ENCODE peak calls at places on chromosomes 2 and 18, in eight cellular contexts. V is fibroblast of mammary gland, P is left lung, G is HL-60, Q is tibial artery, D is body of pancreas, A is AG10803, W is cardiac muscle cell. X is an unnamed sample.

GRCh38 chr2:148023861-148024260 is 3.0 kb downstream of the MBD5 start:
- DNase-seq in V (no peak), P (no peak), G (no peak), Q (no peak), D (no peak), A (no peak), W (no peak), X (peak; percentile 56)

GRCh38 chr2:14232212-14232611 is 400.3 kb upstream of the LRATD1 start:
- DNase-seq in V (no peak), P (no peak), G (no peak), Q (no peak), D (no peak), A (no peak), W (no peak), X (no peak)

GRCh38 chr2:191115391-191115790 is 35.4 kb downstream of the STAT4 start:
- DNase-seq in V (no peak), P (no peak), G (no peak), Q (no peak), D (no peak), A (no peak), W (no peak), X (peak; percentile 59)

GRCh38 chr2:98118161-98118560 is 31.2 kb downstream of the VWA3B start:
- DNase-seq in V (peak; percentile 54), P (no peak), G (no peak), Q (no peak), D (no peak), A (peak; percentile 38), W (no peak), X (no peak)

GRCh38 chr2:88831792-88832248 is 140.3 kb downstream of the RPIA start:
- DNase-seq in V (peak; percentile 36), P (peak; percentile 84), G (peak; percentile 71), Q (peak; percentile 33), D (peak; percentile 47), A (peak; percentile 6), W (peak; percentile 77), X (peak; percentile 80)

GRCh38 chr2:29193681-29194080 is 78.5 kb downstream of the CLIP4 start:
- DNase-seq in V (no peak), P (no peak), G (no peak), Q (no peak), D (no peak), A (no peak), W (no peak), X (no peak)

GRCh38 chr2:190180313-190181065 is 118.0 kb upstream of the MSTN start:
- DNase-seq in V (peak; percentile 29), P (peak; percentile 85), G (peak; percentile 18), Q (no peak), D (peak; percentile 81), A (peak; percentile 25), W (peak; percentile 70), X (peak; percentile 87)

GRCh38 chr2:168529900-168530561 is 74.0 kb downstream of the CERS6 start:
- DNase-seq in V (no peak), P (no peak), G (peak; percentile 18), Q (no peak), D (no peak), A (no peak), W (no peak), X (no peak)

GRCh38 chr18:67359868-67360838 is 156.4 kb downstream of the DSEL start:
- DNase-seq in V (peak; percentile 95), P (no peak), G (no peak), Q (peak; percentile 82), D (peak; percentile 21), A (peak; percentile 86), W (no peak), X (peak; percentile 13)

GRCh38 chr2:204361738-204362137 is 183.5 kb upstream of the PARD3B start:
- DNase-seq in V (no peak), P (no peak), G (no peak), Q (no peak), D (no peak), A (no peak), W (no peak), X (no peak)

GRCh38 chr2:3491716-3492474 is 27.4 kb downstream of the ADI1 start:
- DNase-seq in V (no peak), P (no peak), G (no peak), Q (no peak), D (no peak), A (no peak), W (no peak), X (no peak)

GRCh38 chr2:68506170-68506569 is 38.8 kb downstream of the APLF start:
- DNase-seq in V (no peak), P (no peak), G (no peak), Q (no peak), D (no peak), A (no peak), W (no peak), X (no peak)

GRCh38 chr2:28334527-28334891 is 58.1 kb upstream of the FOSL2 start:
- DNase-seq in V (no peak), P (no peak), G (no peak), Q (no peak), D (no peak), A (no peak), W (no peak), X (no peak)

GRCh38 chr2:11921030-11921583 is 174.7 kb downstream of the LPIN1 start:
- DNase-seq in V (no peak), P (no peak), G (no peak), Q (no peak), D (no peak), A (no peak), W (no peak), X (no peak)

GRCh38 chr2:46657042-46657504 is 177.7 kb downstream of the TMEM247 start:
- DNase-seq in V (peak; percentile 84), P (no peak), G (peak; percentile 18), Q (peak; percentile 82), D (no peak), A (peak; percentile 95), W (peak; percentile 12), X (peak; percentile 39)

GRCh38 chr2:102155703-102156515 is 13.4 kb downstream of the IL1R1 start:
- DNase-seq in V (peak; percentile 82), P (no peak), G (peak; percentile 39), Q (peak; percentile 76), D (no peak), A (peak; percentile 88), W (no peak), X (no peak)

GRCh38 chr2:96157649-96158553 is 12.7 kb upstream of the DUSP2 start:
- DNase-seq in V (no peak), P (peak; percentile 78), G (no peak), Q (no peak), D (no peak), A (no peak), W (no peak), X (peak; percentile 91)

GRCh38 chr18:77132369-77133050 is at the start of gene MBP:
- DNase-seq in V (no peak), P (peak; percentile 97), G (peak; percentile 65), Q (no peak), D (peak; percentile 87), A (no peak), W (peak; percentile 53), X (peak; percentile 83)

GRCh38 chr18:77129150-77129551 is 3.4 kb downstream of the MBP start:
- DNase-seq in V (peak; percentile 98), P (no peak), G (no peak), Q (peak; percentile 68), D (no peak), A (peak; percentile 95), W (no peak), X (no peak)

GRCh38 chr18:77130229-77131099 is 2.1 kb downstream of the MBP start:
- DNase-seq in V (no peak), P (no peak), G (peak; percentile 72), Q (no peak), D (no peak), A (no peak), W (no peak), X (no peak)

GRCh38 chr18:77131652-77132368 is 773 bp downstream of the MBP start:
- DNase-seq in V (no peak), P (peak; percentile 93), G (peak; percentile 73), Q (peak; percentile 64), D (peak; percentile 63), A (no peak), W (peak; percentile 42), X (peak; percentile 67)

GRCh38 chr18:77131100-77131651 is 1.4 kb downstream of the MBP start:
- DNase-seq in V (peak; percentile 43), P (peak; percentile 90), G (peak; percentile 81), Q (no peak), D (no peak), A (no peak), W (no peak), X (peak; percentile 66)
- TF ChIP-seq CTCF in V (no peak), P (no peak), G (no peak), Q (no peak), D (no peak), A (no peak), W (no peak), X (no peak)

GRCh38 chr2:177625744-177626655 is 233.4 kb downstream of the AGPS start:
- DNase-seq in V (no peak), P (no peak), G (no peak), Q (no peak), D (no peak), A (no peak), W (no peak), X (peak; percentile 10)

GRCh38 chr2:177616731-177617130 is 224.2 kb downstream of the AGPS start:
- DNase-seq in V (no peak), P (no peak), G (no peak), Q (no peak), D (no peak), A (no peak), W (no peak), X (no peak)

GRCh38 chr2:177618270-177619253 is 226.0 kb downstream of the AGPS start:
- DNase-seq in V (peak; percentile 81), P (peak; percentile 95), G (peak; percentile 92), Q (peak; percentile 94), D (peak; percentile 93), A (peak; percentile 85), W (peak; percentile 91), X (peak; percentile 92)

GRCh38 chr2:177617849-177618248 is 225.3 kb downstream of the AGPS start:
- DNase-seq in V (no peak), P (no peak), G (no peak), Q (no peak), D (no peak), A (no peak), W (no peak), X (no peak)

GRCh38 chr2:177622516-177622915 is 229.9 kb downstream of the AGPS start:
- DNase-seq in V (no peak), P (no peak), G (no peak), Q (no peak), D (no peak), A (no peak), W (peak; percentile 28), X (no peak)
- H3K4me3 ChIP-seq in V (no peak overlapping the region), P (no peak overlapping the region), G (no peak overlapping the region), Q (no peak overlapping the region), D (no peak overlapping the region), A (no peak overlapping the region), W (no peak overlapping the region), X (no peak overlapping the region)

DNA sequence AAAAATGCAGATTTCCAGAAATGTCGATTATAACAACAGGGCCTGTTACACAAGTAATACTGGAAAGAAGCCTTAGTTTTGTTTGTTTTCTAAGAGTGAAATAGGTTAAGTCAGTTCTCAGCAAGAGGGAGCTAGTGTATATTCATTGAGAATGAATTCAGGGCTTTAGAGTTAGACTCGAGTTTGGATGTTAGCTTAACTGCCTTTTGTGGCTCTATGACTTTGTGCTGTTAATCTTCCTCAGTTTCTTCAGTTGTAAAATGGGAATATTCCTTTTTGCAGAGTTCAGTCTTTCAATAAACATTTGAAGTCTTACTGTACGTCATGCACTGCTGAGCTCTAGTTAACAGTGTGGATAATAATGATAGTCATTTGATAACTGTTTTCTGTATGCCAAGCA is 989 bp downstream of the NDUFV2 start:
- DNase-seq in V (peak; percentile 57), P (no peak), G (no peak), Q (no peak), D (no peak), A (peak; percentile 47), W (no peak), X (no peak)
- TF ChIP-seq CTCF in V (peak; percentile 27), P (no peak), G (no peak), Q (peak; percentile 21), D (no peak), A (peak; percentile 45), W (peak; percentile 7), X (no peak)

GRCh38 chr2:42791606-42792005 is 777 bp downstream of the HAAO start:
- DNase-seq in V (no peak), P (no peak), G (no peak), Q (no peak), D (no peak), A (no peak), W (no peak), X (no peak)
- H3K4me3 ChIP-seq in V (no peak overlapping the region), P (peak overlapping the region; percentile 73), G (peak overlapping the region; percentile 52), Q (peak overlapping the region; percentile 75), D (no peak overlapping the region), A (no peak overlapping the region), W (no peak overlapping the region), X (peak overlapping the region; percentile 84)